ENCODE peak calls at places on chromosome 10, in nine cellular contexts. Z is endodermal cell, R is HS-27A, C is sciatic nerve, U is NCI-H1048, W is GM04503, T is ureter, K is transverse colon, Q is AG09319. G is an unnamed sample.

GRCh38 chr10:74213571-74214162 is 62.6 kb downstream of the ADK start:
- DNase-seq in W (no peak), T (no peak), U (no peak), R (no peak), C (no peak), K (peak), Z (peak), Q (peak), G (no peak)

GRCh38 chr10:112689327-112689726 is 242.3 kb downstream of the VTI1A start:
- DNase-seq in C (no peak), T (no peak), Q (no peak), U (no peak), Z (peak), K (peak), W (no peak), R (no peak), G (no peak)

GRCh38 chr10:43078986-43079273 is 2.1 kb downstream of the RET start:
- DNase-seq in Q (no peak), U (no peak), R (no peak), T (no peak), Z (peak), C (no peak), W (no peak), K (peak), G (no peak)

GRCh38 chr10:76632158-76633051 is 1005.2 kb downstream of the KCNMA1 start:
- DNase-seq in U (no peak), W (no peak), K (peak), C (no peak), T (no peak), Q (no peak), Z (peak), R (no peak), G (no peak)

GRCh38 chr10:69449841-69450240 is 1.4 kb upstream of the TSPAN15 start:
- DNase-seq in W (no peak), Z (peak), U (no peak), K (peak), C (no peak), R (no peak), T (peak), Q (no peak), G (no peak)

GRCh38 chr10:78451592-78451991 is 417.9 kb downstream of the RPS24 start:
- DNase-seq in Q (no peak), Z (no peak), R (no peak), T (no peak), W (no peak), K (no peak), U (no peak), C (peak), G (peak)

GRCh38 chr10:51141015-51141414 is 66.7 kb downstream of the PRKG1 start:
- DNase-seq in C (no peak), W (no peak), K (no peak), U (no peak), Q (no peak), Z (no peak), R (no peak), T (no peak), G (no peak)

GRCh38 chr10:79403441-79404230 is 41.8 kb downstream of the ZCCHC24 start:
- DNase-seq in K (no peak), Q (no peak), T (no peak), C (peak), W (no peak), R (no peak), Z (peak), U (no peak), G (peak)

GRCh38 chr10:133422223-133422820 is 2.1 kb downstream of the SPRN start:
- DNase-seq in W (no peak), K (no peak), U (no peak), R (no peak), Z (peak), T (no peak), Q (no peak), C (no peak), G (no peak)

GRCh38 chr10:67401711-67402110 is 294.3 kb downstream of the CTNNA3 start:
- DNase-seq in Q (no peak), W (no peak), T (no peak), U (no peak), Z (no peak), C (no peak), K (no peak), R (no peak), G (no peak)

GRCh38 chr10:14548474-14548873 is 217.8 kb upstream of the FRMD4A start:
- DNase-seq in W (no peak), R (no peak), U (no peak), K (no peak), Z (no peak), Q (no peak), C (no peak), T (no peak), G (no peak)

GRCh38 chr10:22325272-22325947 is 4.5 kb downstream of the BMI1 start:
- DNase-seq in C (peak), W (no peak), U (peak), R (no peak), Z (peak), K (peak), Q (no peak), T (peak), G (peak)

GRCh38 chr10:71868192-71868697 is 17.2 kb upstream of the PSAP start:
- DNase-seq in Q (no peak), U (no peak), W (no peak), K (peak), Z (no peak), T (peak), R (peak), C (peak), G (peak)

GRCh38 chr10:129192344-129193128 is 274.5 kb upstream of the MGMT start:
- DNase-seq in R (no peak), Z (no peak), T (no peak), U (no peak), Q (no peak), W (no peak), K (no peak), C (peak), G (no peak)

GRCh38 chr10:80411267-80411668 is 2.9 kb downstream of the PRXL2A start:
- DNase-seq in C (no peak), K (peak), Q (no peak), T (no peak), R (no peak), U (no peak), W (no peak), Z (no peak), G (no peak)

GRCh38 chr10:99964791-99965190 is 45.0 kb downstream of the DNMBP start:
- DNase-seq in W (no peak), Q (no peak), K (no peak), R (no peak), U (no peak), C (no peak), T (no peak), Z (no peak), G (no peak)

GRCh38 chr10:66928000-66928770 is 2.3 kb downstream of the LRRTM3 start:
- DNase-seq in R (no peak), U (no peak), K (no peak), Z (peak), T (no peak), Q (no peak), C (peak), W (no peak), G (no peak)

GRCh38 chr10:69222157-69223027 is 2.3 kb downstream of the HKDC1 start:
- DNase-seq in T (peak), U (no peak), Z (peak), C (no peak), W (no peak), K (peak), Q (no peak), R (no peak), G (no peak)

GRCh38 chr10:48896756-48897437 is 42.7 kb downstream of the LRRC18 start:
- DNase-seq in C (no peak), Q (no peak), W (peak), T (peak), R (no peak), Z (peak), U (no peak), K (no peak), G (no peak)

GRCh38 chr10:35339946-35340345 is 3.6 kb downstream of the CCNY start:
- DNase-seq in Z (no peak), W (no peak), U (no peak), Q (no peak), C (no peak), T (no peak), R (no peak), K (no peak), G (no peak)

GRCh38 chr10:117175215-117175900 is 21.9 kb upstream of the KCNK18 start:
- DNase-seq in Q (no peak), W (no peak), T (no peak), R (no peak), C (peak), Z (peak), K (peak), U (no peak), G (no peak)

GRCh38 chr10:22676435-22676834 is 37.9 kb downstream of the PIP4K2A start:
- DNase-seq in W (no peak), C (no peak), R (no peak), Q (no peak), K (no peak), Z (no peak), T (no peak), U (no peak), G (no peak)

GRCh38 chr10:97525086-97525485 is 26.4 kb downstream of the UBTD1 start:
- DNase-seq in C (no peak), T (no peak), R (no peak), Z (no peak), W (no peak), K (no peak), Q (no peak), U (no peak), G (no peak)

GRCh38 chr10:70052462-70053211 is at the start of gene MACROH2A2:
- DNase-seq in U (no peak), W (no peak), R (no peak), Q (peak), K (peak), T (peak), Z (peak), C (peak), G (peak)

GRCh38 chr10:113300628-113301027 is 252.2 kb upstream of the HABP2 start:
- DNase-seq in U (no peak), C (no peak), K (no peak), T (no peak), W (no peak), Q (no peak), Z (no peak), R (no peak), G (no peak)

GRCh38 chr10:99532687-99533495 is at the start of gene NKX2-3:
- DNase-seq in R (no peak), C (peak), U (peak), Q (no peak), Z (peak), K (peak), T (no peak), W (no peak), G (peak)

GRCh38 chr10:3220853-3221252 is 48.3 kb upstream of the PITRM1 start:
- DNase-seq in T (no peak), U (no peak), Z (no peak), K (no peak), Q (no peak), C (no peak), W (no peak), R (no peak), G (no peak)

GRCh38 chr10:73252445-73253225 is at the start of gene MRPS16:
- DNase-seq in Q (peak), T (peak), K (peak), R (peak), Z (peak), W (peak), U (peak), C (peak), G (peak)

GRCh38 chr10:96263173-96263572 is 8.2 kb downstream of the BLNK start:
- DNase-seq in W (no peak), U (no peak), R (no peak), Q (no peak), T (no peak), C (no peak), Z (no peak), K (no peak), G (no peak)

GRCh38 chr10:86188796-86189558 is 177.6 kb downstream of the GRID1 start:
- DNase-seq in C (peak), R (no peak), K (no peak), Z (no peak), T (no peak), W (no peak), U (no peak), Q (no peak), G (peak)

GRCh38 chr10:22620140-22620857 is 94.1 kb downstream of the PIP4K2A start:
- DNase-seq in C (peak), W (peak), Z (no peak), R (peak), Q (peak), K (peak), T (no peak), U (no peak), G (no peak)

GRCh38 chr10:43942096-43942885 is 293.6 kb upstream of the ZNF32 start:
- DNase-seq in Q (peak), Z (peak), T (peak), W (no peak), U (no peak), K (no peak), R (no peak), C (no peak), G (no peak)

GRCh38 chr10:9362721-9363120 is 1308.2 kb downstream of the GATA3 start:
- DNase-seq in T (no peak), U (no peak), K (no peak), Z (no peak), R (no peak), W (no peak), Q (no peak), C (no peak), G (no peak)

GRCh38 chr10:101130984-101131961 is at the start of gene TLX1:
- DNase-seq in Z (peak), C (no peak), W (no peak), U (no peak), Q (no peak), K (no peak), R (no peak), T (no peak), G (no peak)

G was measured in cardiac septum.